ENCODE peak calls at places on chromosomes 1 and 21, in six cellular contexts. Q, Y, W, F, U and L are unnamed samples.
A peak's percentile ranks its signal among the peaks of the same experiment; 100 is the strongest.

GRCh38 chr1:24688621-24689195 is 45.6 kb downstream of the SRRM1 start:
- DNase-seq in Q (peak; percentile 67), Y (peak; percentile 77), W (peak; percentile 81), F (peak; percentile 57), U (peak; percentile 85), L (no peak)

GRCh38 chr21:15211491-15212133 is 146.8 kb upstream of the NRIP1 start:
- DNase-seq in Q (no peak), Y (no peak), W (no peak), F (peak; percentile 97), U (no peak), L (no peak)

GRCh38 chr1:155978973-155979429 is 654 bp upstream of the ARHGEF2 start:
- DNase-seq in Q (no peak), Y (no peak), W (peak; percentile 60), F (no peak), U (no peak), L (no peak)

GRCh38 chr1:183604048-183604808 is 14.0 kb upstream of the NCF2 start:
- DNase-seq in Q (no peak), Y (no peak), W (peak; percentile 65), F (no peak), U (peak; percentile 36), L (peak; percentile 89)

GRCh38 chr1:30868833-30869435 is 39.6 kb downstream of the SDC3 start:
- DNase-seq in Q (no peak), Y (no peak), W (no peak), F (no peak), U (no peak), L (peak; percentile 15)

GRCh38 chr1:50976890-50977574 is 7.0 kb downstream of the CDKN2C start:
- DNase-seq in Q (no peak), Y (peak; percentile 66), W (peak; percentile 78), F (peak; percentile 36), U (peak; percentile 53), L (no peak)

GRCh38 chr1:227318852-227319607 is 738 bp upstream of the CDC42BPA start:
- DNase-seq in Q (peak; percentile 51), Y (peak; percentile 78), W (peak; percentile 45), F (peak; percentile 45), U (peak; percentile 75), L (no peak)

GRCh38 chr21:44984428-44984791 is 44.6 kb downstream of the SLX9 start:
- DNase-seq in Q (no peak), Y (peak; percentile 71), W (no peak), F (peak; percentile 28), U (no peak), L (no peak)

GRCh38 chr1:230267338-230268065 is 158.6 kb downstream of the PGBD5 start:
- DNase-seq in Q (no peak), Y (no peak), W (no peak), F (no peak), U (no peak), L (no peak)

GRCh38 chr1:198056255-198056654 is 100.5 kb upstream of the NEK7 start:
- DNase-seq in Q (no peak), Y (peak; percentile 2), W (peak; percentile 19), F (peak; percentile 5), U (peak; percentile 75), L (no peak)

GRCh38 chr1:7334475-7335035 is 436.5 kb upstream of the VAMP3 start:
- DNase-seq in Q (peak; percentile 6), Y (peak; percentile 80), W (no peak), F (no peak), U (no peak), L (no peak)

GRCh38 chr1:21914468-21914867 is 22.6 kb downstream of the HSPG2 start:
- DNase-seq in Q (no peak), Y (no peak), W (no peak), F (no peak), U (no peak), L (no peak)

GRCh38 chr21:46543306-46543705 is 61.6 kb downstream of the S100B start:
- DNase-seq in Q (no peak), Y (peak; percentile 18), W (no peak), F (no peak), U (no peak), L (no peak)

GRCh38 chr1:193325771-193326170 is 139.4 kb upstream of the B3GALT2 start:
- DNase-seq in Q (no peak), Y (no peak), W (no peak), F (no peak), U (no peak), L (no peak)

DNA sequence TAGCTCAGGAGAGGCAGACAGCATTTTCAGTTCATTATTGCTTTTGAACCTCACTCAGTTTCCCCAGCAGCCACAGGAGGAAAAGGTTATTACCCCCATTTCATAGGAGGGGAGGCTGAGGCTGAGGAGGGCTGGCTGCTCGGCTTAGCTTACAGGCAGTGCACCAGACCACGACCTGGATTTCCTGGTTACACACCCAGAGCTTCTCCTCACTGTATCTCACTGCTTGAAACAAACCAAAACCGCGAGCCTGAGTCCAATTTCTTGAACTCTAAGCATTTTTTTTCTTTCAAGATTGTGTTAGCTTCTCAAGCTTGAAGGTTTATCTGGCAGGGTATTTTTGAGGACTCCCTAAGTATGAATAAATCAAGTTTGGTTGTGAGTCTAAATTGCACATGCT is 188.9 kb upstream of the EDN2 start:
- DNase-seq in Q (no peak), Y (no peak), W (no peak), F (no peak), U (no peak), L (peak; percentile 61)
- TF ChIP-seq CHD2 in Q (no peak), Y (no peak), W (no peak), F (no peak), U (no peak), L (no peak)

GRCh38 chr1:90802622-90803021 is 85.5 kb upstream of the BARHL2 start:
- DNase-seq in Q (no peak), Y (no peak), W (no peak), F (no peak), U (no peak), L (no peak)
- TF ChIP-seq CHD2 in Q (no peak), Y (no peak), W (no peak), F (no peak), U (no peak), L (no peak)

DNA sequence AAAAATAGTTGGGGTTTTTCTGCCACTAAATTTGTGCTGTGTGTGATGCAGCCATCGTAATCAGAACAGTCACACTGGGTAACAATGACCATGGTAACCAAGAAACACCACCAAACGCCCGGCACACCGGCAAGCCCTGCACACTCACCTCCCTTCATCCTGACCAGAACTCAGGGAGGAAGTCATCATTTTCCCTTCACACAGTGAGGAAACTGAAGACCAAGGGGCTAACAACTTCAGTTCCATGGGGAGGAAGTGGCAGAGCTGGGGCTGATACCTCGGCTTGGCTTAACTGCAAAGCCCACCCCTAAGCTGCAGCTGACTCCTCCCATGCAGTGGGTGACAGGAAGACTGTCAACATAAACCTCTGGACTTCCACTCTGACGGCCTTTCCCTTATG is 69.3 kb upstream of the BCAR3 start:
- DNase-seq in Q (no peak), Y (no peak), W (no peak), F (no peak), U (no peak), L (no peak)
- TF ChIP-seq CHD2 in Q (no peak), Y (no peak), W (no peak), F (no peak), U (no peak), L (no peak)

GRCh38 chr1:159228554-159228953 is 23.9 kb downstream of the ACKR1 start:
- DNase-seq in Q (no peak), Y (no peak), W (no peak), F (no peak), U (no peak), L (no peak)
- TF ChIP-seq CHD2 in Q (no peak), Y (peak; percentile 30), W (no peak), F (no peak), U (no peak), L (no peak)

GRCh38 chr1:206503591-206504362 is 3.6 kb upstream of the RASSF5 start:
- DNase-seq in Q (no peak), Y (no peak), W (peak; percentile 80), F (peak; percentile 15), U (no peak), L (peak; percentile 95)
- TF ChIP-seq CHD2 in Q (no peak), Y (no peak), W (no peak), F (no peak), U (no peak), L (no peak)

GRCh38 chr1:209854196-209854595 is 26.4 kb downstream of the UTP25 start:
- DNase-seq in Q (no peak), Y (peak; percentile 30), W (no peak), F (no peak), U (no peak), L (no peak)

GRCh38 chr1:209853677-209854076 is 25.9 kb downstream of the UTP25 start:
- DNase-seq in Q (no peak), Y (no peak), W (no peak), F (no peak), U (no peak), L (no peak)

GRCh38 chr1:209845405-209845725 is 17.6 kb downstream of the UTP25 start:
- DNase-seq in Q (no peak), Y (no peak), W (no peak), F (no peak), U (no peak), L (no peak)

GRCh38 chr1:209849388-209849787 is 21.6 kb downstream of the UTP25 start:
- DNase-seq in Q (no peak), Y (no peak), W (no peak), F (no peak), U (no peak), L (no peak)

DNA sequence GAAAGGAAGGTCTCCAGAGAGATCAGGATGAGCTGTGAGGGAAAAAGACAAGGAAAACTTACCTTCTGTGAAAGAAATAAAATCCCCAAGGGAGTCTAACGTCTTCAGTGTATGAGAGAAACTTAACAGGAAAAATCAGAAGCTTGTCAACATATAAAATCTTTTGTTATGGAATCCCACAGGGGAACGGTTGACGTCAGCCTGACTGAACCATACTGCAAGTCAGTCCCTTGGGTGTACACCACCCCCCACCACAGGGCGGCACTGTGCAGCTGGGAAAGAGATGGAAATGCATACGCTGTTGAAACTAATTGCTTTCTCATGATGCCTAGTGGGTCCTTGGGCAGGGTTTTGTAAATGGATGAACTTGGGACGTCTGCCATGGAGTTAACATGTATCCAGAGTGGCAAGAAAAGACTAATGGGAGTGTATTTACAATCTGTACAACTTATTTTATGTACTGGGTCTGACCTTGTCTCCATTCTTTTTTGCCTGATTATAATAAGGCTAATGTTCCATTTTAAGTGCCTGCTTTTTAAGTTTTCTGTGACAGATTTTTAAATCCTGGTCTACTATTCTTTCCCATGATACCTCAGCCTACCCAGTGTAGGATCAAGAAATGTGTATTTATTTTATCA is 22.7 kb downstream of the UTP25 start:
- DNase-seq in Q (peak; percentile 44), Y (peak; percentile 74), W (peak; percentile 68), F (peak; percentile 21), U (peak; percentile 79), L (no peak)
- TF ChIP-seq CHD2 in Q (no peak), Y (no peak), W (no peak), F (no peak), U (no peak), L (no peak)

DNA sequence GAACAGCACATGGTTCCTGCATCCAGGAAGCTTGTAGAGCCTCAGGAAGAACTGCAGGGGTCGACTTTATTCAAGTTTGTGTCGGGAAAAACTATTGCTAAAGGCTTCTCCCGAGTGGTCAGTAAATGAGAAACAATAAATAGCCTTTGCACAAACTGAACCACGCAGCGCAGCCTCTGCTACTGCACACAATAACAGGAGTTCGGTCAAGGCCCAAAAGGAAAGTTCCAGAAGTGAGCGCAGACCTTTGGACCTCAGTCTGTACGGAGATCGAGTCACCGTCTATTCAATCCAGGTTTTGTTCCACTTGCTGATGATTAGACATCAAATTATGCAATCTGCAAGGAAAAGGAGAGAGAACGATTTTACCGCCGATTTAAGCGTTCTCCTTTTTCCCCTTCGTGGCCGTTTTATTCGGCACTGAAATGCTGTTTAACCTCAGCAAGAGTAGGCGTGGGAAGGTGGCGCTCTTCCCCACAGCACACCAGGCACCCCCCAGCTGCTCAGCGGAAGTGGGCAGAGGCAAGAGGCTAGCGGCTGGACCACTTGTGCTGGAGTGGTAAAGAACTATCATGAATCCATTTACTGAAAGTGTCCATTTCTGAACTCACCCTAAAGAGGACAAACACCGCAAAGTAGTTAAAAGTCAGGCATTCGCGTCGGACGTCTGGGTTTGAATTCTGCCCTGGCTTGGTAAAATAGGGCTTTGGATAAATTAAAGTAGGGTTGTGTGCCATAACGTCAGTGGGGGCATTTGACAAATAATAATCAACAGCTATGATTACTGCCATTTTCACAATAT is 6.1 kb upstream of the LHX8 start:
- DNase-seq in Q (no peak), Y (no peak), W (no peak), F (no peak), U (no peak), L (no peak)
- TF ChIP-seq CHD2 in Q (no peak), Y (no peak), W (no peak), F (no peak), U (no peak), L (no peak)